ENCODE peak calls at places on chromosomes 4 and X, in eight cellular contexts. One of them, this sample, is unnamed.

GRCh38 chrX:114959729-114960128 is 57.7 kb downstream of the IL13RA2 start:
- DNase-seq in cerebellar cortex: no peak
- DNase-seq in germinal center: no peak
- DNase-seq in effector CD4-positive, alpha-beta T cell: no peak
- DNase-seq in activated CD4-positive, alpha-beta T cell treated with anti-CD3 and anti-CD28 coated beads, Interleukin-2, amount 50 U/mL, for 24 hours: no peak
- DNase-seq in H4: peak; percentile 7
- DNase-seq in C1 segment of cervical spinal cord: no peak
- DNase-seq in KG1: no peak
- DNase-seq in this sample: peak; percentile 1

GRCh38 chrX:21126661-21127060 is 247.6 kb upstream of the CNKSR2 start:
- DNase-seq in effector CD4-positive, alpha-beta T cell: no peak
- DNase-seq in KG1: no peak
- DNase-seq in cerebellar cortex: no peak
- DNase-seq in activated CD4-positive, alpha-beta T cell treated with anti-CD3 and anti-CD28 coated beads, Interleukin-2, amount 50 U/mL, for 24 hours: no peak
- DNase-seq in germinal center: no peak
- DNase-seq in H4: no peak
- DNase-seq in C1 segment of cervical spinal cord: no peak
- DNase-seq in this sample: no peak

GRCh38 chrX:113059714-113060113 is 219.1 kb upstream of the AMOT start:
- DNase-seq in effector CD4-positive, alpha-beta T cell: no peak
- DNase-seq in cerebellar cortex: no peak
- DNase-seq in germinal center: no peak
- DNase-seq in KG1: no peak
- DNase-seq in H4: peak; percentile 69
- DNase-seq in C1 segment of cervical spinal cord: no peak
- DNase-seq in activated CD4-positive, alpha-beta T cell treated with anti-CD3 and anti-CD28 coated beads, Interleukin-2, amount 50 U/mL, for 24 hours: no peak
- DNase-seq in this sample: no peak

GRCh38 chr4:16969696-16970135 is 71.3 kb upstream of the LDB2 start:
- DNase-seq in effector CD4-positive, alpha-beta T cell: no peak
- DNase-seq in KG1: no peak
- DNase-seq in cerebellar cortex: no peak
- DNase-seq in C1 segment of cervical spinal cord: no peak
- DNase-seq in H4: peak; percentile 47
- DNase-seq in activated CD4-positive, alpha-beta T cell treated with anti-CD3 and anti-CD28 coated beads, Interleukin-2, amount 50 U/mL, for 24 hours: no peak
- DNase-seq in germinal center: no peak
- DNase-seq in this sample: no peak

GRCh38 chr4:153181293-153182080 is 22.8 kb upstream of the TRIM2 start:
- DNase-seq in H4: peak; percentile 33
- DNase-seq in germinal center: no peak
- DNase-seq in KG1: no peak
- DNase-seq in effector CD4-positive, alpha-beta T cell: no peak
- DNase-seq in activated CD4-positive, alpha-beta T cell treated with anti-CD3 and anti-CD28 coated beads, Interleukin-2, amount 50 U/mL, for 24 hours: no peak
- DNase-seq in cerebellar cortex: no peak
- DNase-seq in C1 segment of cervical spinal cord: no peak
- DNase-seq in this sample: no peak

GRCh38 chr4:169064281-169064680 is 54.2 kb upstream of the CBR4 start:
- DNase-seq in effector CD4-positive, alpha-beta T cell: no peak
- DNase-seq in C1 segment of cervical spinal cord: no peak
- DNase-seq in germinal center: no peak
- DNase-seq in cerebellar cortex: no peak
- DNase-seq in H4: no peak
- DNase-seq in KG1: no peak
- DNase-seq in activated CD4-positive, alpha-beta T cell treated with anti-CD3 and anti-CD28 coated beads, Interleukin-2, amount 50 U/mL, for 24 hours: no peak
- DNase-seq in this sample: no peak

GRCh38 chr4:158443731-158444130 is 78.0 kb upstream of the RXFP1 start:
- DNase-seq in H4: no peak
- DNase-seq in KG1: no peak
- DNase-seq in germinal center: no peak
- DNase-seq in effector CD4-positive, alpha-beta T cell: no peak
- DNase-seq in cerebellar cortex: no peak
- DNase-seq in C1 segment of cervical spinal cord: no peak
- DNase-seq in activated CD4-positive, alpha-beta T cell treated with anti-CD3 and anti-CD28 coated beads, Interleukin-2, amount 50 U/mL, for 24 hours: no peak
- DNase-seq in this sample: no peak

GRCh38 chrX:16822723-16823122 is 36.5 kb downstream of the TXLNG start:
- DNase-seq in effector CD4-positive, alpha-beta T cell: no peak
- DNase-seq in cerebellar cortex: no peak
- DNase-seq in KG1: no peak
- DNase-seq in activated CD4-positive, alpha-beta T cell treated with anti-CD3 and anti-CD28 coated beads, Interleukin-2, amount 50 U/mL, for 24 hours: no peak
- DNase-seq in germinal center: no peak
- DNase-seq in H4: no peak
- DNase-seq in C1 segment of cervical spinal cord: no peak
- DNase-seq in this sample: no peak

GRCh38 chr4:155738548-155738947 is 20.3 kb upstream of the GUCY1B1 start:
- DNase-seq in KG1: no peak
- DNase-seq in cerebellar cortex: no peak
- DNase-seq in H4: no peak
- DNase-seq in germinal center: no peak
- DNase-seq in activated CD4-positive, alpha-beta T cell treated with anti-CD3 and anti-CD28 coated beads, Interleukin-2, amount 50 U/mL, for 24 hours: no peak
- DNase-seq in effector CD4-positive, alpha-beta T cell: no peak
- DNase-seq in C1 segment of cervical spinal cord: no peak
- DNase-seq in this sample: no peak

GRCh38 chr4:80967346-80967745 is 63.2 kb upstream of the BMP3 start:
- DNase-seq in C1 segment of cervical spinal cord: no peak
- DNase-seq in KG1: no peak
- DNase-seq in effector CD4-positive, alpha-beta T cell: no peak
- DNase-seq in H4: no peak
- DNase-seq in activated CD4-positive, alpha-beta T cell treated with anti-CD3 and anti-CD28 coated beads, Interleukin-2, amount 50 U/mL, for 24 hours: no peak
- DNase-seq in cerebellar cortex: no peak
- DNase-seq in germinal center: no peak
- DNase-seq in this sample: no peak

This sample was measured in ACHN.